ENCODE peak calls at places on chromosomes 11 and 22, in eight cellular contexts. One of them, this sample, is unnamed.

GRCh38 chr11:84526250-84526649 is 1100.9 kb downstream of the DLG2 start:
- DNase-seq in cardiac fibroblast: peak; percentile 4
- DNase-seq in endothelial cell: no peak
- DNase-seq in astrocyte: no peak
- DNase-seq in hippocampal formation: no peak
- DNase-seq in stimulated activated CD4-positive, alpha-beta T cell treated with anti-CD3 and anti-CD28 coated beads, Interleukin-1b, Interleukin-23, amount 100 ng/mL, for 48 hours: no peak
- DNase-seq in fibroblast of lung: no peak
- DNase-seq in CD4-positive, CD25-positive, alpha-beta regulatory T cell: no peak
- DNase-seq in this sample: no peak

GRCh38 chr11:6604081-6604626 is 580 bp downstream of the ILK start:
- DNase-seq in cardiac fibroblast: peak; percentile 78
- DNase-seq in endothelial cell: peak; percentile 45
- DNase-seq in astrocyte: peak; percentile 46
- DNase-seq in hippocampal formation: peak; percentile 39
- DNase-seq in stimulated activated CD4-positive, alpha-beta T cell treated with anti-CD3 and anti-CD28 coated beads, Interleukin-1b, Interleukin-23, amount 100 ng/mL, for 48 hours: peak; percentile 51
- DNase-seq in fibroblast of lung: peak; percentile 64
- DNase-seq in CD4-positive, CD25-positive, alpha-beta regulatory T cell: peak; percentile 32
- DNase-seq in this sample: peak; percentile 64

GRCh38 chr11:70699294-70700221 is 301.2 kb downstream of the CTTN start:
- DNase-seq in cardiac fibroblast: peak; percentile 13
- DNase-seq in endothelial cell: peak; percentile 47
- DNase-seq in astrocyte: no peak
- DNase-seq in hippocampal formation: no peak
- DNase-seq in stimulated activated CD4-positive, alpha-beta T cell treated with anti-CD3 and anti-CD28 coated beads, Interleukin-1b, Interleukin-23, amount 100 ng/mL, for 48 hours: no peak
- DNase-seq in fibroblast of lung: no peak
- DNase-seq in CD4-positive, CD25-positive, alpha-beta regulatory T cell: no peak
- DNase-seq in this sample: no peak

GRCh38 chr11:116970485-116971292 is 127.5 kb downstream of the SIK3 start:
- DNase-seq in cardiac fibroblast: no peak
- DNase-seq in endothelial cell: no peak
- DNase-seq in astrocyte: no peak
- DNase-seq in hippocampal formation: no peak
- DNase-seq in stimulated activated CD4-positive, alpha-beta T cell treated with anti-CD3 and anti-CD28 coated beads, Interleukin-1b, Interleukin-23, amount 100 ng/mL, for 48 hours: peak; percentile 6
- DNase-seq in fibroblast of lung: no peak
- DNase-seq in CD4-positive, CD25-positive, alpha-beta regulatory T cell: no peak
- DNase-seq in this sample: no peak

GRCh38 chr11:20075627-20076026 is 84.6 kb downstream of the DBX1 start:
- DNase-seq in cardiac fibroblast: no peak
- DNase-seq in endothelial cell: no peak
- DNase-seq in astrocyte: no peak
- DNase-seq in hippocampal formation: no peak
- DNase-seq in stimulated activated CD4-positive, alpha-beta T cell treated with anti-CD3 and anti-CD28 coated beads, Interleukin-1b, Interleukin-23, amount 100 ng/mL, for 48 hours: no peak
- DNase-seq in fibroblast of lung: no peak
- DNase-seq in CD4-positive, CD25-positive, alpha-beta regulatory T cell: no peak
- DNase-seq in this sample: no peak

GRCh38 chr22:27424319-27424718 is 377.2 kb downstream of the MN1 start:
- DNase-seq in cardiac fibroblast: peak; percentile 59
- DNase-seq in endothelial cell: no peak
- DNase-seq in astrocyte: peak; percentile 62
- DNase-seq in hippocampal formation: no peak
- DNase-seq in stimulated activated CD4-positive, alpha-beta T cell treated with anti-CD3 and anti-CD28 coated beads, Interleukin-1b, Interleukin-23, amount 100 ng/mL, for 48 hours: no peak
- DNase-seq in fibroblast of lung: peak; percentile 71
- DNase-seq in CD4-positive, CD25-positive, alpha-beta regulatory T cell: no peak
- DNase-seq in this sample: no peak

GRCh38 chr11:12827929-12828812 is 153.9 kb downstream of the TEAD1 start:
- DNase-seq in cardiac fibroblast: peak; percentile 87
- DNase-seq in endothelial cell: peak; percentile 33
- DNase-seq in astrocyte: peak; percentile 78
- DNase-seq in hippocampal formation: peak; percentile 58
- DNase-seq in stimulated activated CD4-positive, alpha-beta T cell treated with anti-CD3 and anti-CD28 coated beads, Interleukin-1b, Interleukin-23, amount 100 ng/mL, for 48 hours: no peak
- DNase-seq in fibroblast of lung: peak; percentile 84
- DNase-seq in CD4-positive, CD25-positive, alpha-beta regulatory T cell: no peak
- DNase-seq in this sample: peak; percentile 45

GRCh38 chr11:13012037-13012693 is 3.0 kb downstream of the RASSF10 start:
- DNase-seq in cardiac fibroblast: peak; percentile 21
- DNase-seq in endothelial cell: peak; percentile 8
- DNase-seq in astrocyte: no peak
- DNase-seq in hippocampal formation: no peak
- DNase-seq in stimulated activated CD4-positive, alpha-beta T cell treated with anti-CD3 and anti-CD28 coated beads, Interleukin-1b, Interleukin-23, amount 100 ng/mL, for 48 hours: no peak
- DNase-seq in fibroblast of lung: peak; percentile 13
- DNase-seq in CD4-positive, CD25-positive, alpha-beta regulatory T cell: no peak
- DNase-seq in this sample: peak; percentile 18

GRCh38 chr11:45106006-45106405 is 40.4 kb upstream of the PRDM11 start:
- DNase-seq in cardiac fibroblast: no peak
- DNase-seq in endothelial cell: no peak
- DNase-seq in astrocyte: no peak
- DNase-seq in hippocampal formation: no peak
- DNase-seq in stimulated activated CD4-positive, alpha-beta T cell treated with anti-CD3 and anti-CD28 coated beads, Interleukin-1b, Interleukin-23, amount 100 ng/mL, for 48 hours: no peak
- DNase-seq in fibroblast of lung: no peak
- DNase-seq in CD4-positive, CD25-positive, alpha-beta regulatory T cell: no peak
- DNase-seq in this sample: no peak

GRCh38 chr11:102971766-102972165 is 16.2 kb upstream of the MMP13 start:
- DNase-seq in cardiac fibroblast: no peak
- DNase-seq in endothelial cell: no peak
- DNase-seq in astrocyte: peak; percentile 64
- DNase-seq in hippocampal formation: no peak
- DNase-seq in stimulated activated CD4-positive, alpha-beta T cell treated with anti-CD3 and anti-CD28 coated beads, Interleukin-1b, Interleukin-23, amount 100 ng/mL, for 48 hours: no peak
- DNase-seq in fibroblast of lung: peak; percentile 62
- DNase-seq in CD4-positive, CD25-positive, alpha-beta regulatory T cell: no peak
- DNase-seq in this sample: no peak

GRCh38 chr11:118652681-118653181 is 26.7 kb downstream of the TREH start:
- DNase-seq in cardiac fibroblast: no peak
- DNase-seq in endothelial cell: no peak
- DNase-seq in astrocyte: no peak
- DNase-seq in hippocampal formation: peak; percentile 18
- DNase-seq in stimulated activated CD4-positive, alpha-beta T cell treated with anti-CD3 and anti-CD28 coated beads, Interleukin-1b, Interleukin-23, amount 100 ng/mL, for 48 hours: no peak
- DNase-seq in fibroblast of lung: no peak
- DNase-seq in CD4-positive, CD25-positive, alpha-beta regulatory T cell: no peak
- DNase-seq in this sample: no peak

GRCh38 chr11:87724358-87724757 is 450.9 kb downstream of the RAB38 start:
- DNase-seq in cardiac fibroblast: no peak
- DNase-seq in endothelial cell: no peak
- DNase-seq in astrocyte: no peak
- DNase-seq in hippocampal formation: no peak
- DNase-seq in stimulated activated CD4-positive, alpha-beta T cell treated with anti-CD3 and anti-CD28 coated beads, Interleukin-1b, Interleukin-23, amount 100 ng/mL, for 48 hours: no peak
- DNase-seq in fibroblast of lung: no peak
- DNase-seq in CD4-positive, CD25-positive, alpha-beta regulatory T cell: no peak
- DNase-seq in this sample: no peak

This sample was measured in nephron progenitor cell.